ENCODE peak calls at places on chromosomes 16 and 17, in seven cellular contexts. One of them, this sample, is unnamed.

GRCh38 chr17:76382305-76382802 is 2.1 kb upstream of the SPHK1 start:
- DNase-seq in naive thymus-derived CD8-positive, alpha-beta T cell: no peak
- DNase-seq in DMS153: no peak
- DNase-seq in NCI-H69: no peak
- DNase-seq in esophagus squamous epithelium: no peak
- DNase-seq in stimulated activated CD4-positive, alpha-beta T cell treated with anti-CD3 and anti-CD28 coated beads, TNF-alpha, amount 100 ng/mL, for 24 hours: no peak
- DNase-seq in fibroblast of gingiva: no peak
- DNase-seq in this sample: no peak

GRCh38 chr17:69342896-69343644 is 16.1 kb upstream of the ABCA5 start:
- DNase-seq in naive thymus-derived CD8-positive, alpha-beta T cell: no peak
- DNase-seq in DMS153: no peak
- DNase-seq in NCI-H69: no peak
- DNase-seq in esophagus squamous epithelium: no peak
- DNase-seq in stimulated activated CD4-positive, alpha-beta T cell treated with anti-CD3 and anti-CD28 coated beads, TNF-alpha, amount 100 ng/mL, for 24 hours: no peak
- DNase-seq in fibroblast of gingiva: no peak
- DNase-seq in this sample: no peak

GRCh38 chr16:14155572-14156213 is 84.6 kb downstream of the MRTFB start:
- DNase-seq in naive thymus-derived CD8-positive, alpha-beta T cell: no peak
- DNase-seq in DMS153: no peak
- DNase-seq in NCI-H69: peak
- DNase-seq in esophagus squamous epithelium: no peak
- DNase-seq in stimulated activated CD4-positive, alpha-beta T cell treated with anti-CD3 and anti-CD28 coated beads, TNF-alpha, amount 100 ng/mL, for 24 hours: no peak
- DNase-seq in fibroblast of gingiva: no peak
- DNase-seq in this sample: no peak

GRCh38 chr17:73759324-73760185 is 115.3 kb upstream of the SDK2 start:
- DNase-seq in naive thymus-derived CD8-positive, alpha-beta T cell: no peak
- DNase-seq in DMS153: peak
- DNase-seq in NCI-H69: no peak
- DNase-seq in esophagus squamous epithelium: no peak
- DNase-seq in stimulated activated CD4-positive, alpha-beta T cell treated with anti-CD3 and anti-CD28 coated beads, TNF-alpha, amount 100 ng/mL, for 24 hours: no peak
- DNase-seq in fibroblast of gingiva: no peak
- DNase-seq in this sample: no peak

GRCh38 chr17:35214631-35215273 is 20.6 kb upstream of the SLC35G3 start:
- DNase-seq in naive thymus-derived CD8-positive, alpha-beta T cell: peak
- DNase-seq in DMS153: no peak
- DNase-seq in NCI-H69: no peak
- DNase-seq in esophagus squamous epithelium: no peak
- DNase-seq in stimulated activated CD4-positive, alpha-beta T cell treated with anti-CD3 and anti-CD28 coated beads, TNF-alpha, amount 100 ng/mL, for 24 hours: no peak
- DNase-seq in fibroblast of gingiva: no peak
- DNase-seq in this sample: no peak

GRCh38 chr17:46950997-46951621 is 27.9 kb downstream of the RPRML start:
- DNase-seq in naive thymus-derived CD8-positive, alpha-beta T cell: no peak
- DNase-seq in DMS153: no peak
- DNase-seq in NCI-H69: peak
- DNase-seq in esophagus squamous epithelium: no peak
- DNase-seq in stimulated activated CD4-positive, alpha-beta T cell treated with anti-CD3 and anti-CD28 coated beads, TNF-alpha, amount 100 ng/mL, for 24 hours: no peak
- DNase-seq in fibroblast of gingiva: no peak
- DNase-seq in this sample: no peak

GRCh38 chr16:48054881-48055601 is 100.8 kb downstream of the ABCC12 start:
- DNase-seq in naive thymus-derived CD8-positive, alpha-beta T cell: no peak
- DNase-seq in DMS153: no peak
- DNase-seq in NCI-H69: peak
- DNase-seq in esophagus squamous epithelium: no peak
- DNase-seq in stimulated activated CD4-positive, alpha-beta T cell treated with anti-CD3 and anti-CD28 coated beads, TNF-alpha, amount 100 ng/mL, for 24 hours: no peak
- DNase-seq in fibroblast of gingiva: peak
- DNase-seq in this sample: peak

GRCh38 chr17:4610656-4611055 is 26.3 kb downstream of the SMTNL2 start:
- DNase-seq in naive thymus-derived CD8-positive, alpha-beta T cell: no peak
- DNase-seq in DMS153: no peak
- DNase-seq in NCI-H69: no peak
- DNase-seq in esophagus squamous epithelium: no peak
- DNase-seq in stimulated activated CD4-positive, alpha-beta T cell treated with anti-CD3 and anti-CD28 coated beads, TNF-alpha, amount 100 ng/mL, for 24 hours: no peak
- DNase-seq in fibroblast of gingiva: no peak
- DNase-seq in this sample: no peak

GRCh38 chr16:84606081-84606875 is 11.6 kb downstream of the COTL1 start:
- DNase-seq in naive thymus-derived CD8-positive, alpha-beta T cell: no peak
- DNase-seq in DMS153: no peak
- DNase-seq in NCI-H69: no peak
- DNase-seq in esophagus squamous epithelium: no peak
- DNase-seq in stimulated activated CD4-positive, alpha-beta T cell treated with anti-CD3 and anti-CD28 coated beads, TNF-alpha, amount 100 ng/mL, for 24 hours: no peak
- DNase-seq in fibroblast of gingiva: no peak
- DNase-seq in this sample: no peak

GRCh38 chr16:55968221-55968620 is 93.0 kb upstream of the CES5A start:
- DNase-seq in naive thymus-derived CD8-positive, alpha-beta T cell: no peak
- DNase-seq in DMS153: no peak
- DNase-seq in NCI-H69: peak
- DNase-seq in esophagus squamous epithelium: no peak
- DNase-seq in stimulated activated CD4-positive, alpha-beta T cell treated with anti-CD3 and anti-CD28 coated beads, TNF-alpha, amount 100 ng/mL, for 24 hours: no peak
- DNase-seq in fibroblast of gingiva: no peak
- DNase-seq in this sample: no peak

GRCh38 chr16:82016268-82016667 is 5.0 kb upstream of the SDR42E1 start:
- DNase-seq in naive thymus-derived CD8-positive, alpha-beta T cell: no peak
- DNase-seq in DMS153: no peak
- DNase-seq in NCI-H69: peak
- DNase-seq in esophagus squamous epithelium: no peak
- DNase-seq in stimulated activated CD4-positive, alpha-beta T cell treated with anti-CD3 and anti-CD28 coated beads, TNF-alpha, amount 100 ng/mL, for 24 hours: no peak
- DNase-seq in fibroblast of gingiva: peak
- DNase-seq in this sample: peak

GRCh38 chr17:37662358-37662757 is 19.1 kb upstream of the DDX52 start:
- DNase-seq in naive thymus-derived CD8-positive, alpha-beta T cell: no peak
- DNase-seq in DMS153: no peak
- DNase-seq in NCI-H69: no peak
- DNase-seq in esophagus squamous epithelium: no peak
- DNase-seq in stimulated activated CD4-positive, alpha-beta T cell treated with anti-CD3 and anti-CD28 coated beads, TNF-alpha, amount 100 ng/mL, for 24 hours: no peak
- DNase-seq in fibroblast of gingiva: no peak
- DNase-seq in this sample: no peak

GRCh38 chr16:83990492-83990891 is 22.4 kb downstream of the NECAB2 start:
- DNase-seq in naive thymus-derived CD8-positive, alpha-beta T cell: no peak
- DNase-seq in DMS153: no peak
- DNase-seq in NCI-H69: peak
- DNase-seq in esophagus squamous epithelium: no peak
- DNase-seq in stimulated activated CD4-positive, alpha-beta T cell treated with anti-CD3 and anti-CD28 coated beads, TNF-alpha, amount 100 ng/mL, for 24 hours: no peak
- DNase-seq in fibroblast of gingiva: no peak
- DNase-seq in this sample: no peak

GRCh38 chr17:38455288-38455915 is 27.1 kb downstream of the ARHGAP23 start:
- DNase-seq in naive thymus-derived CD8-positive, alpha-beta T cell: no peak
- DNase-seq in DMS153: no peak
- DNase-seq in NCI-H69: peak
- DNase-seq in esophagus squamous epithelium: no peak
- DNase-seq in stimulated activated CD4-positive, alpha-beta T cell treated with anti-CD3 and anti-CD28 coated beads, TNF-alpha, amount 100 ng/mL, for 24 hours: no peak
- DNase-seq in fibroblast of gingiva: no peak
- DNase-seq in this sample: no peak

GRCh38 chr16:80123189-80123588 is 417.6 kb upstream of the DYNLRB2 start:
- DNase-seq in naive thymus-derived CD8-positive, alpha-beta T cell: no peak
- DNase-seq in DMS153: no peak
- DNase-seq in NCI-H69: no peak
- DNase-seq in esophagus squamous epithelium: no peak
- DNase-seq in stimulated activated CD4-positive, alpha-beta T cell treated with anti-CD3 and anti-CD28 coated beads, TNF-alpha, amount 100 ng/mL, for 24 hours: no peak
- DNase-seq in fibroblast of gingiva: no peak
- DNase-seq in this sample: no peak

GRCh38 chr17:34365340-34365739 is 2.3 kb upstream of the CCL1 start:
- DNase-seq in naive thymus-derived CD8-positive, alpha-beta T cell: no peak
- DNase-seq in DMS153: no peak
- DNase-seq in NCI-H69: no peak
- DNase-seq in esophagus squamous epithelium: no peak
- DNase-seq in stimulated activated CD4-positive, alpha-beta T cell treated with anti-CD3 and anti-CD28 coated beads, TNF-alpha, amount 100 ng/mL, for 24 hours: no peak
- DNase-seq in fibroblast of gingiva: no peak
- DNase-seq in this sample: no peak

GRCh38 chr17:2705888-2706795 is 5.4 kb downstream of the CLUH start:
- DNase-seq in naive thymus-derived CD8-positive, alpha-beta T cell: no peak
- DNase-seq in DMS153: no peak
- DNase-seq in NCI-H69: no peak
- DNase-seq in esophagus squamous epithelium: no peak
- DNase-seq in stimulated activated CD4-positive, alpha-beta T cell treated with anti-CD3 and anti-CD28 coated beads, TNF-alpha, amount 100 ng/mL, for 24 hours: no peak
- DNase-seq in fibroblast of gingiva: no peak
- DNase-seq in this sample: no peak

GRCh38 chr16:65618335-65618734 is 496.5 kb upstream of the CDH11 start:
- DNase-seq in naive thymus-derived CD8-positive, alpha-beta T cell: no peak
- DNase-seq in DMS153: no peak
- DNase-seq in NCI-H69: no peak
- DNase-seq in esophagus squamous epithelium: no peak
- DNase-seq in stimulated activated CD4-positive, alpha-beta T cell treated with anti-CD3 and anti-CD28 coated beads, TNF-alpha, amount 100 ng/mL, for 24 hours: no peak
- DNase-seq in fibroblast of gingiva: no peak
- DNase-seq in this sample: no peak

GRCh38 chr16:52078716-52079655 is 468.0 kb downstream of the TOX3 start:
- DNase-seq in naive thymus-derived CD8-positive, alpha-beta T cell: no peak
- DNase-seq in DMS153: peak
- DNase-seq in NCI-H69: no peak
- DNase-seq in esophagus squamous epithelium: no peak
- DNase-seq in stimulated activated CD4-positive, alpha-beta T cell treated with anti-CD3 and anti-CD28 coated beads, TNF-alpha, amount 100 ng/mL, for 24 hours: no peak
- DNase-seq in fibroblast of gingiva: no peak
- DNase-seq in this sample: no peak

GRCh38 chr17:82051776-82052637 is at the start of the genes GPS1 and RFNG:
- DNase-seq in naive thymus-derived CD8-positive, alpha-beta T cell: peak
- DNase-seq in DMS153: peak
- DNase-seq in NCI-H69: peak
- DNase-seq in esophagus squamous epithelium: no peak
- DNase-seq in stimulated activated CD4-positive, alpha-beta T cell treated with anti-CD3 and anti-CD28 coated beads, TNF-alpha, amount 100 ng/mL, for 24 hours: peak
- DNase-seq in fibroblast of gingiva: peak
- DNase-seq in this sample: no peak

GRCh38 chr17:17497065-17497844 is 1.1 kb upstream of the RASD1 start:
- DNase-seq in naive thymus-derived CD8-positive, alpha-beta T cell: no peak
- DNase-seq in DMS153: no peak
- DNase-seq in NCI-H69: no peak
- DNase-seq in esophagus squamous epithelium: no peak
- DNase-seq in stimulated activated CD4-positive, alpha-beta T cell treated with anti-CD3 and anti-CD28 coated beads, TNF-alpha, amount 100 ng/mL, for 24 hours: no peak
- DNase-seq in fibroblast of gingiva: no peak
- DNase-seq in this sample: no peak

GRCh38 chr17:62057696-62058095 is 7.4 kb downstream of the MED13 start:
- DNase-seq in naive thymus-derived CD8-positive, alpha-beta T cell: no peak
- DNase-seq in DMS153: no peak
- DNase-seq in NCI-H69: no peak
- DNase-seq in esophagus squamous epithelium: no peak
- DNase-seq in stimulated activated CD4-positive, alpha-beta T cell treated with anti-CD3 and anti-CD28 coated beads, TNF-alpha, amount 100 ng/mL, for 24 hours: no peak
- DNase-seq in fibroblast of gingiva: peak
- DNase-seq in this sample: no peak

GRCh38 chr17:13429201-13429600 is 172.5 kb downstream of the HS3ST3A1 start:
- DNase-seq in naive thymus-derived CD8-positive, alpha-beta T cell: no peak
- DNase-seq in DMS153: no peak
- DNase-seq in NCI-H69: no peak
- DNase-seq in esophagus squamous epithelium: no peak
- DNase-seq in stimulated activated CD4-positive, alpha-beta T cell treated with anti-CD3 and anti-CD28 coated beads, TNF-alpha, amount 100 ng/mL, for 24 hours: no peak
- DNase-seq in fibroblast of gingiva: peak
- DNase-seq in this sample: peak

GRCh38 chr17:72110953-72111339 is 9.9 kb upstream of the SOX9 start:
- DNase-seq in naive thymus-derived CD8-positive, alpha-beta T cell: no peak
- DNase-seq in DMS153: no peak
- DNase-seq in NCI-H69: peak
- DNase-seq in esophagus squamous epithelium: no peak
- DNase-seq in stimulated activated CD4-positive, alpha-beta T cell treated with anti-CD3 and anti-CD28 coated beads, TNF-alpha, amount 100 ng/mL, for 24 hours: no peak
- DNase-seq in fibroblast of gingiva: no peak
- DNase-seq in this sample: no peak